ENCODE peak calls at places on chromosomes 4 and X, in seven cellular contexts. L, V, F, T, B, S and R are unnamed samples.

GRCh38 chr4:123127218-123127617 is 204.8 kb upstream of the NUDT6 start:
- DNase-seq in L (no peak), V (no peak), F (no peak), T (no peak), B (no peak), S (no peak), R (no peak)

GRCh38 chr4:121192500-121192899 is 28.4 kb upstream of the TNIP3 start:
- DNase-seq in L (no peak), V (no peak), F (no peak), T (no peak), B (peak), S (no peak), R (no peak)

GRCh38 chr4:7487998-7488671 is 53.4 kb upstream of the PSAPL1 start:
- DNase-seq in L (no peak), V (no peak), F (no peak), T (no peak), B (no peak), S (no peak), R (no peak)

GRCh38 chr4:102610007-102610406 is 108.8 kb downstream of the NFKB1 start:
- DNase-seq in L (no peak), V (no peak), F (no peak), T (no peak), B (peak), S (no peak), R (no peak)

GRCh38 chrX:134933911-134934310 is 56.9 kb upstream of the SMIM10 start:
- DNase-seq in L (no peak), V (no peak), F (no peak), T (no peak), B (no peak), S (no peak), R (no peak)

GRCh38 chrX:9737363-9737762 is 28.3 kb downstream of the GPR143 start:
- DNase-seq in L (no peak), V (no peak), F (no peak), T (no peak), B (no peak), S (no peak), R (no peak)

GRCh38 chr4:180794352-180794751 is 1448.8 kb upstream of the TENM3 start:
- DNase-seq in L (no peak), V (no peak), F (no peak), T (no peak), B (no peak), S (no peak), R (no peak)

GRCh38 chr4:13329963-13330362 is 154.2 kb downstream of the RAB28 start:
- DNase-seq in L (no peak), V (no peak), F (no peak), T (no peak), B (no peak), S (no peak), R (no peak)

GRCh38 chr4:2981256-2981804 is 18.0 kb downstream of the GRK4 start:
- DNase-seq in L (no peak), V (no peak), F (no peak), T (no peak), B (no peak), S (no peak), R (no peak)

GRCh38 chr4:8829584-8829983 is 42.1 kb downstream of the HMX1 start:
- DNase-seq in L (no peak), V (no peak), F (no peak), T (no peak), B (no peak), S (no peak), R (no peak)

GRCh38 chr4:153488719-153489384 is 22.7 kb downstream of the TMEM131L start:
- DNase-seq in L (no peak), V (no peak), F (no peak), T (peak), B (peak), S (peak), R (no peak)

GRCh38 chr4:54096563-54096962 is 3.4 kb upstream of the GSX2 start:
- DNase-seq in L (no peak), V (no peak), F (no peak), T (no peak), B (no peak), S (no peak), R (no peak)

GRCh38 chr4:133450813-133451212 is 301.7 kb downstream of the PCDH10 start:
- DNase-seq in L (no peak), V (no peak), F (no peak), T (no peak), B (no peak), S (no peak), R (no peak)

GRCh38 chr4:102843938-102844337 is 16.6 kb upstream of the UBE2D3 start:
- DNase-seq in L (no peak), V (no peak), F (no peak), T (no peak), B (no peak), S (no peak), R (no peak)

GRCh38 chr4:97016186-97016945 is 1126.9 kb downstream of the STPG2 start:
- DNase-seq in L (no peak), V (no peak), F (no peak), T (no peak), B (peak), S (no peak), R (peak)

GRCh38 chrX:149487292-149487691 is 17.8 kb downstream of the IDS start:
- DNase-seq in L (no peak), V (no peak), F (no peak), T (no peak), B (peak), S (no peak), R (no peak)

GRCh38 chr4:3716876-3717235 is 49.3 kb upstream of the ADRA2C start:
- DNase-seq in L (no peak), V (no peak), F (no peak), T (no peak), B (no peak), S (no peak), R (no peak)